ENCODE peak calls at places on chromosomes 1 and 21, in five cellular contexts. One of them, this sample, is unnamed.

GRCh38 chr1:49102752-49103151 is 326.1 kb upstream of the BEND5 start:
- DNase-seq in HT1080: peak
- DNase-seq in CD8-positive, alpha-beta T cell: no peak
- DNase-seq in T-helper 9 cell: no peak
- DNase-seq in H54: peak
- DNase-seq in this sample: no peak

GRCh38 chr21:45931397-45931969 is 50.1 kb upstream of the COL6A1 start:
- DNase-seq in H54: no peak
- DNase-seq in HT1080: no peak
- DNase-seq in CD8-positive, alpha-beta T cell: no peak
- DNase-seq in T-helper 9 cell: no peak
- DNase-seq in this sample: no peak

GRCh38 chr1:201693887-201694614 is 134.9 kb upstream of the IPO9 start:
- DNase-seq in CD8-positive, alpha-beta T cell: no peak
- DNase-seq in T-helper 9 cell: no peak
- DNase-seq in H54: no peak
- DNase-seq in HT1080: no peak
- DNase-seq in this sample: no peak

GRCh38 chr1:64915381-64916274 is 50.7 kb downstream of the JAK1 start:
- DNase-seq in CD8-positive, alpha-beta T cell: no peak
- DNase-seq in H54: no peak
- DNase-seq in HT1080: no peak
- DNase-seq in T-helper 9 cell: no peak
- DNase-seq in this sample: peak

GRCh38 chr1:98386675-98387440 is 274.7 kb upstream of the SNX7 start:
- DNase-seq in T-helper 9 cell: no peak
- DNase-seq in CD8-positive, alpha-beta T cell: no peak
- DNase-seq in H54: no peak
- DNase-seq in HT1080: no peak
- DNase-seq in this sample: no peak

GRCh38 chr1:209652873-209653401 is 712 bp upstream of the LAMB3 start:
- DNase-seq in H54: no peak
- DNase-seq in CD8-positive, alpha-beta T cell: no peak
- DNase-seq in HT1080: peak
- DNase-seq in T-helper 9 cell: no peak
- DNase-seq in this sample: peak

GRCh38 chr1:21866629-21867009 is 54.6 kb downstream of the LDLRAD2 start:
- DNase-seq in HT1080: no peak
- DNase-seq in CD8-positive, alpha-beta T cell: no peak
- DNase-seq in H54: no peak
- DNase-seq in T-helper 9 cell: no peak
- DNase-seq in this sample: no peak

GRCh38 chr1:16012590-16013219 is 5.1 kb downstream of the HSPB7 start:
- DNase-seq in HT1080: peak
- DNase-seq in T-helper 9 cell: no peak
- DNase-seq in H54: peak
- DNase-seq in CD8-positive, alpha-beta T cell: no peak
- DNase-seq in this sample: peak

GRCh38 chr1:14726606-14727005 is 128.1 kb downstream of the KAZN start:
- DNase-seq in HT1080: no peak
- DNase-seq in CD8-positive, alpha-beta T cell: no peak
- DNase-seq in H54: no peak
- DNase-seq in T-helper 9 cell: no peak
- DNase-seq in this sample: no peak

GRCh38 chr1:94805912-94806311 is 14.2 kb upstream of the SLC44A3 start:
- DNase-seq in H54: peak
- DNase-seq in HT1080: peak
- DNase-seq in T-helper 9 cell: peak
- DNase-seq in CD8-positive, alpha-beta T cell: no peak
- DNase-seq in this sample: peak

GRCh38 chr1:243388276-243388675 is 132.4 kb downstream of the SDCCAG8 start:
- DNase-seq in H54: no peak
- DNase-seq in CD8-positive, alpha-beta T cell: no peak
- DNase-seq in T-helper 9 cell: no peak
- DNase-seq in HT1080: no peak
- DNase-seq in this sample: no peak

GRCh38 chr1:116211294-116211693 is 100.1 kb downstream of the MAB21L3 start:
- DNase-seq in CD8-positive, alpha-beta T cell: no peak
- DNase-seq in H54: no peak
- DNase-seq in T-helper 9 cell: no peak
- DNase-seq in HT1080: no peak
- DNase-seq in this sample: no peak

GRCh38 chr1:12851779-12852178 is 3.3 kb upstream of the HNRNPCL1 start:
- DNase-seq in H54: peak
- DNase-seq in T-helper 9 cell: no peak
- DNase-seq in CD8-positive, alpha-beta T cell: no peak
- DNase-seq in HT1080: peak
- DNase-seq in this sample: peak

GRCh38 chr1:10835423-10836421 is 39.3 kb upstream of the CASZ1 start:
- DNase-seq in HT1080: peak
- DNase-seq in CD8-positive, alpha-beta T cell: no peak
- DNase-seq in T-helper 9 cell: no peak
- DNase-seq in H54: no peak
- DNase-seq in this sample: no peak

GRCh38 chr1:16882995-16883394 is 12.8 kb upstream of the RNU1-2 start:
- DNase-seq in CD8-positive, alpha-beta T cell: no peak
- DNase-seq in T-helper 9 cell: no peak
- DNase-seq in H54: no peak
- DNase-seq in HT1080: no peak
- DNase-seq in this sample: no peak

GRCh38 chr21:44710756-44711326 is 531 bp downstream of the TSPEAR start:
- DNase-seq in CD8-positive, alpha-beta T cell: no peak
- DNase-seq in H54: no peak
- DNase-seq in T-helper 9 cell: no peak
- DNase-seq in HT1080: no peak
- DNase-seq in this sample: no peak

GRCh38 chr21:40349591-40349990 is 482.4 kb downstream of the PCP4 start:
- DNase-seq in HT1080: no peak
- DNase-seq in CD8-positive, alpha-beta T cell: no peak
- DNase-seq in T-helper 9 cell: no peak
- DNase-seq in H54: no peak
- DNase-seq in this sample: no peak

This sample was measured in H4.